ENCODE peak calls at places on chromosome 20, in nine cellular contexts. N, E, Z, K, Q, P, V, B and L are unnamed samples.

GRCh38 chr20:19747903-19748302 is 10.2 kb upstream of the RIN2 start:
- DNase-seq in K (no peak), B (no peak), Z (no peak), P (no peak), V (no peak), Q (no peak), N (no peak), E (no peak), L (no peak)

GRCh38 chr20:49115565-49115964 is 69.5 kb downstream of the CSE1L start:
- DNase-seq in B (peak), N (no peak), E (no peak), Z (no peak), Q (no peak), P (no peak), V (no peak), K (no peak), L (no peak)

GRCh38 chr20:18504479-18505060 is 3.2 kb upstream of the SEC23B start:
- DNase-seq in P (peak), K (no peak), Z (no peak), B (peak), N (no peak), Q (no peak), V (no peak), E (no peak), L (no peak)

GRCh38 chr20:31968299-31969126 is 562 bp downstream of the XKR7 start:
- DNase-seq in V (peak), B (peak), P (peak), K (peak), Q (no peak), N (peak), Z (peak), E (no peak), L (peak)

GRCh38 chr20:10658876-10659632 is 14.7 kb downstream of the JAG1 start:
- DNase-seq in Z (no peak), K (no peak), V (no peak), P (no peak), Q (no peak), B (no peak), E (no peak), N (no peak), L (no peak)

GRCh38 chr20:31713312-31714049 is 9.2 kb downstream of the BCL2L1 start:
- DNase-seq in Z (no peak), E (no peak), N (no peak), Q (no peak), V (no peak), K (no peak), B (peak), P (peak), L (peak)

GRCh38 chr20:4217349-4217761 is 202.0 kb upstream of the RNF24 start:
- DNase-seq in Z (peak), E (no peak), B (no peak), P (no peak), N (no peak), K (no peak), Q (no peak), V (no peak), L (no peak)

GRCh38 chr20:38804682-38805501 is 605 bp upstream of the PPP1R16B start:
- DNase-seq in N (peak), V (no peak), Q (no peak), P (peak), Z (peak), K (no peak), E (no peak), B (no peak), L (peak)

GRCh38 chr20:37565134-37565811 is 37.6 kb upstream of the BLCAP start:
- DNase-seq in Z (peak), N (no peak), E (no peak), Q (no peak), P (no peak), B (no peak), K (no peak), V (no peak), L (no peak)

GRCh38 chr20:32626859-32627636 is 41.9 kb upstream of the NOL4L start:
- DNase-seq in Q (no peak), N (peak), P (no peak), E (no peak), Z (no peak), B (no peak), V (no peak), K (no peak), L (no peak)

GRCh38 chr20:23586735-23587525 is 18.6 kb upstream of the CST9L start:
- DNase-seq in N (no peak), B (no peak), K (no peak), E (no peak), P (no peak), Z (no peak), Q (no peak), V (no peak), L (no peak)

GRCh38 chr20:2023151-2023550 is 29.3 kb upstream of the PDYN start:
- DNase-seq in N (no peak), V (no peak), E (no peak), P (no peak), K (no peak), Q (no peak), B (no peak), Z (no peak), L (no peak)

GRCh38 chr20:15564981-15565380 is 1008.3 kb downstream of the KIF16B start:
- DNase-seq in K (no peak), B (no peak), V (no peak), N (peak), Q (peak), P (no peak), E (no peak), Z (no peak), L (no peak)

GRCh38 chr20:37538003-37538402 is 10.3 kb upstream of the BLCAP start:
- DNase-seq in E (no peak), B (peak), Q (no peak), Z (no peak), V (no peak), K (no peak), N (no peak), P (no peak), L (no peak)

GRCh38 chr20:59153355-59153681 is 10.3 kb upstream of the ZNF831 start:
- DNase-seq in K (no peak), P (peak), N (no peak), V (no peak), Q (no peak), E (no peak), Z (no peak), B (no peak), L (no peak)

GRCh38 chr20:35497780-35498189 is 31.7 kb downstream of the C20orf173 start:
- DNase-seq in K (no peak), Q (no peak), B (no peak), V (no peak), Z (no peak), N (no peak), E (no peak), P (peak), L (no peak)

GRCh38 chr20:10758446-10758845 is 84.6 kb upstream of the JAG1 start:
- DNase-seq in V (no peak), Z (no peak), Q (no peak), P (no peak), K (no peak), B (peak), E (no peak), N (no peak), L (no peak)

GRCh38 chr20:41391587-41392001 is 25.0 kb upstream of the EMILIN3 start:
- DNase-seq in B (no peak), K (no peak), Q (no peak), Z (peak), V (no peak), N (no peak), P (no peak), E (no peak), L (no peak)

GRCh38 chr20:41390889-41391288 is 24.3 kb upstream of the EMILIN3 start:
- DNase-seq in Q (no peak), V (no peak), Z (no peak), P (no peak), E (no peak), B (no peak), N (no peak), K (no peak), L (no peak)

GRCh38 chr20:41392295-41392694 is 25.7 kb upstream of the EMILIN3 start:
- DNase-seq in Q (no peak), B (no peak), K (no peak), E (no peak), P (no peak), N (no peak), V (no peak), Z (no peak), L (no peak)

GRCh38 chr20:41386502-41387427 is 20.1 kb upstream of the EMILIN3 start:
- DNase-seq in K (no peak), Q (no peak), B (no peak), N (no peak), V (no peak), Z (no peak), P (no peak), E (no peak), L (no peak)

GRCh38 chr20:41387433-41387832 is 20.8 kb upstream of the EMILIN3 start:
- DNase-seq in Z (peak), K (no peak), N (no peak), Q (no peak), P (no peak), V (no peak), E (no peak), B (peak), L (no peak)
- TF ChIP-seq CTCF in Z (peak), K (no peak), N (no peak), Q (peak), P (no peak), V (no peak), E (no peak), B (peak), L (no peak)

DNA sequence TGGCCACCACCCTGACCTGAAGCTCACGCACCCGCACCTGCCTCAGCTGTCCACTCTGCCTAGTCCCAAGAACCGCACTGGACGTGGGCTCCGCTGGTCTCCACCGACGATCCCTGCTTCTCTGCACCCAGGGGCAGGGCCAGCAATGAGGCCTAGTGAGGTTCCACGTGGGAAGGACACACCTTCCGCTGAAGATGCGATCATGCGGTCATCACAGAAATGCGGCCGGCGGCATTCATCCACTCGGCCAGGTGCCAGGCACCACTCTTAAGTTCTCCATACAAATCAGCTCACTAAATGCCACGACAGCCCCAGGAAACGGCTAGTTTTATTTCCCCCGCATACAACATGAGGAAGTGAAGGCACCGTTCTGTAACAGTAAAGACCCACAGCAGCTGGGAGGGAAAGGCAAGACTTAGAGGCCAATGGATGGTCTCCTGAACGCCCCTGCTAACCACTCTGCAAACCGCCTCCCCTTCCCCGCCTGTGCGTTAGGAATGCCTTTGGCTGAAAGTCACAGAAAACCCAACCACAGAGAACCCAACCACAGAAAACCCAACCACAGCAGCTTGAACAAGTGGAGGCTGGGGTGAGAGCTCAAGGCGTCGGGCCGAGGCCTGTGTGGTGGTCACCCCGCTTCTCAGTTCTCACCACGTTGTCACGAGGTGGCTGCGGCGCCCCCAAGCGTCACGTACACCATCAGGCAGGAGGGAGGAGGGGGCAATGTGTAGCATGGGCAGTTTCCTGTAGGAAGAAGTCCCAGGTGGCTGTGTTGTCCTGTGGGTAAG is 204.4 kb downstream of the TAF4 start:
- DNase-seq in E (no peak), Z (no peak), N (no peak), K (no peak), V (no peak), Q (no peak), B (no peak), P (no peak), L (no peak)
- TF ChIP-seq CTCF in E (no peak), Z (no peak), N (no peak), K (no peak), V (no peak), Q (no peak), B (no peak), P (no peak), L (no peak)

GRCh38 chr20:62511300-62511914 is 35.6 kb upstream of the GATA5 start:
- DNase-seq in P (peak), Q (no peak), E (no peak), V (no peak), B (no peak), N (no peak), Z (no peak), K (no peak), L (no peak)
- TF ChIP-seq CTCF in P (no peak), Q (no peak), E (no peak), V (no peak), B (no peak), N (no peak), Z (no peak), K (no peak), L (no peak)

GRCh38 chr20:46715292-46715756 is 5.9 kb downstream of the SLC2A10 start:
- DNase-seq in B (peak), K (no peak), Z (peak), P (peak), V (no peak), N (no peak), E (no peak), Q (no peak), L (peak)
- TF ChIP-seq CTCF in B (peak), K (no peak), Z (no peak), P (no peak), V (no peak), N (no peak), E (peak), Q (no peak), L (peak)

GRCh38 chr20:17281478-17281877 is 54.6 kb downstream of the PCSK2 start:
- DNase-seq in B (peak), V (no peak), E (no peak), Z (peak), N (no peak), P (no peak), Q (no peak), K (no peak), L (peak)
- TF ChIP-seq CTCF in B (peak), V (peak), E (no peak), Z (peak), N (peak), P (no peak), Q (peak), K (peak), L (peak)

GRCh38 chr20:63369724-63370622 is 8.8 kb upstream of the CHRNA4 start:
- DNase-seq in Z (no peak), N (no peak), P (no peak), B (no peak), K (no peak), E (no peak), V (no peak), Q (no peak), L (no peak)
- TF ChIP-seq CTCF in Z (peak), N (no peak), P (no peak), B (no peak), K (peak), E (no peak), V (no peak), Q (no peak), L (no peak)

DNA sequence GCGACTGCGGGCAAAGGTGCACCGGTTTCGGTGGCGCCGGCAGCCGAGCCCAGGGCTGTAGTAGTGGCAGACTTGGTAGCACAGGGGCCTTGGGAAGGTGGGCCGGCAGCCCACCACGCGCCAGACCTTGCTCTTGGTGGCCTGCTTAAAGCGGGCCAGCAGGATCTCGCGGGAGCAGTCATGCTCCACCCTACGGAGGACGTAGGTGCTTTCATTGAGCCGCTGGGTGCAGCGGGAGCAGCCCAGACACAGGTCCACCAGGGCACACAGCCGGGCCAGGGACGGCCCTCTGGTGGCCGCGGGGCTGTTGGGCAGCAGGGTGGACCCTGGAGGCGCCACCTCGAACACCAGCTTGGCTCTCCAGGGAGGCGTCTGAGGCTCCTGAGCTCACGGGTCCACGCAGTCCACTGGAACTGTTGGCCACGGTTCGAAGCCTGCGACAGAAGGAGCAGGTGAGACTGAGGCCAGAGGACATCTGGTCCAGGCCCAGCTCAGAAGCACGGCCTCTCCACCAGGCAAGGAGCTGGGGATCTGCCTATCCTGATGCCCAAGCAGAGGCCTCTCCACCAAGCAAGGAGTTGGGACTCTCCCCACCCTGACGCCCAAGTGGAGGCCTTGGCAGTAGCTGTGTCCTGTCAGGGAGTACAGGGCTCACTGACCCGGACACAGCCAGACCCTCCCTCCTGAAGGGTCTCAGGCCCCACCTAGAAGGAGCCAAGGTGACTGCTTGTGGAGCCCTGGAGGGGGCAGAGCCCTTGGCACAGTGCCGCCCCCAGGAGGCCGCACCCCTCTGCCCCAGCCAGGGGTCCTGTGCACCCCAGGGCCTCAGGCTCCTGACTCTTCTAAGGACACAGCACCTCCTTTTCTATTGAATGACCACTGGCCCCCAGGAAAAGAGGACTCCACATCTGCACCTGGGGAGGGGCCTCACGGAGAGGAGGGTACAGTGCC is 976 bp downstream of the HELZ2 start:
- DNase-seq in P (no peak), V (no peak), Q (no peak), B (no peak), E (no peak), Z (peak), N (no peak), K (no peak), L (peak)
- TF ChIP-seq CTCF in P (no peak), V (peak), Q (no peak), B (peak), E (no peak), Z (peak), N (peak), K (peak), L (no peak)